ENCODE peak calls at places on chromosome 22, in four cellular contexts. U, O, M and T are unnamed samples.

GRCh38 chr22:49749885-49750510 is 77.7 kb downstream of the BRD1 start:
- DNase-seq in O (no peak), U (no peak), M (no peak), T (no peak)

GRCh38 chr22:48057116-48057835 is 1294.8 kb downstream of the TBC1D22A start:
- DNase-seq in M (no peak), O (no peak), U (no peak), T (no peak)

GRCh38 chr22:22948651-22949611 is 61.3 kb downstream of the IGLL5 start:
- DNase-seq in M (peak), O (no peak), U (peak), T (no peak)

GRCh38 chr22:44445731-44446130 is 52.3 kb downstream of the RTL6 start:
- DNase-seq in M (no peak), O (no peak), U (no peak), T (no peak)

GRCh38 chr22:23072911-23073491 is 2.7 kb downstream of the GNAZ start:
- DNase-seq in U (peak), O (no peak), M (no peak), T (no peak)

GRCh38 chr22:23498811-23499798 is 81.0 kb downstream of the IGLL1 start:
- DNase-seq in O (no peak), U (no peak), M (no peak), T (no peak)

GRCh38 chr22:19011075-19011474 is 75.0 kb upstream of the PRODH start:
- DNase-seq in U (no peak), O (no peak), M (no peak), T (no peak)

GRCh38 chr22:49322861-49323622 is 504.6 kb downstream of the BRD1 start:
- DNase-seq in O (no peak), U (no peak), M (peak), T (no peak)

GRCh38 chr22:40479887-40480538 is 109.6 kb downstream of the SGSM3 start:
- DNase-seq in U (no peak), O (no peak), M (no peak), T (no peak)

GRCh38 chr22:42419328-42419881 is 12.8 kb downstream of the NFAM1 start:
- DNase-seq in O (no peak), U (no peak), M (no peak), T (no peak)

GRCh38 chr22:30827646-30828045 is 133.0 kb downstream of the OSBP2 start:
- DNase-seq in O (no peak), U (no peak), M (no peak), T (no peak)

GRCh38 chr22:41725510-41726110 is 26.3 kb downstream of the MEI1 start:
- DNase-seq in U (peak), M (no peak), O (no peak), T (no peak)

GRCh38 chr22:49303781-49304461 is 523.8 kb downstream of the BRD1 start:
- DNase-seq in M (peak), U (no peak), O (no peak), T (no peak)

GRCh38 chr22:40578171-40578570 is 58.3 kb downstream of the MRTFA start:
- DNase-seq in O (no peak), M (no peak), U (no peak), T (no peak)

GRCh38 chr22:29626497-29627195 is 23.2 kb downstream of the NF2 start:
- DNase-seq in U (no peak), O (no peak), M (no peak), T (no peak)

GRCh38 chr22:36075230-36075629 is 46.6 kb upstream of the RBFOX2 start:
- DNase-seq in M (no peak), O (no peak), U (no peak), T (no peak)

GRCh38 chr22:46044718-46045458 is 67.9 kb upstream of the WNT7B start:
- DNase-seq in M (peak), O (no peak), U (no peak), T (peak)

GRCh38 chr22:47219789-47220188 is 457.3 kb downstream of the TBC1D22A start:
- DNase-seq in M (peak), O (no peak), U (no peak), T (no peak)

GRCh38 chr22:40410272-40410671 is 39.9 kb downstream of the SGSM3 start:
- DNase-seq in M (no peak), U (peak), O (no peak), T (no peak)

GRCh38 chr22:26590525-26590858 is 560 bp upstream of the TPST2 start:
- DNase-seq in M (no peak), U (no peak), O (no peak), T (no peak)

GRCh38 chr22:42581762-42582716 is 28.3 kb downstream of the SERHL2 start:
- DNase-seq in O (peak), U (peak), M (peak), T (peak)

GRCh38 chr22:23553438-23553837 is 26.7 kb downstream of the IGLL1 start:
- DNase-seq in O (no peak), M (no peak), U (no peak), T (no peak)

GRCh38 chr22:44229331-44229730 is 48.6 kb downstream of the PARVG start:
- DNase-seq in O (no peak), U (no peak), M (no peak), T (no peak)

GRCh38 chr22:38345782-38346181 is 28.5 kb upstream of the CSNK1E start:
- DNase-seq in U (no peak), O (no peak), M (no peak), T (no peak)

GRCh38 chr22:23369054-23369685 is 188.9 kb downstream of the BCR start:
- DNase-seq in M (no peak), U (no peak), O (no peak), T (no peak)

GRCh38 chr22:44714703-44715350 is 12.8 kb downstream of the PRR5 start:
- DNase-seq in O (no peak), M (no peak), U (no peak), T (no peak)

GRCh38 chr22:25100972-25101371 is 98.7 kb upstream of the CRYBB3 start:
- DNase-seq in O (no peak), U (peak), M (no peak), T (no peak)

GRCh38 chr22:48425091-48425506 is 1402.6 kb downstream of the BRD1 start:
- DNase-seq in U (no peak), O (no peak), M (no peak), T (no peak)

GRCh38 chr22:46040471-46041465 is 63.8 kb upstream of the WNT7B start:
- DNase-seq in M (no peak), U (no peak), O (no peak), T (no peak)

GRCh38 chr22:35335468-35335867 is 35.8 kb downstream of the TOM1 start:
- DNase-seq in U (no peak), O (no peak), M (no peak), T (no peak)

GRCh38 chr22:17777005-17777716 is 2.9 kb upstream of the BID start:
- DNase-seq in O (peak), U (no peak), M (no peak), T (peak)

GRCh38 chr22:35629406-35630234 is 12.5 kb upstream of the MB start:
- DNase-seq in M (no peak), U (peak), O (no peak), T (peak)

GRCh38 chr22:25644122-25644521 is 79.6 kb downstream of the GRK3 start:
- DNase-seq in U (no peak), O (no peak), M (no peak), T (no peak)

GRCh38 chr22:19742160-19743066 is 18.2 kb upstream of the TBX1 start:
- DNase-seq in M (no peak), O (no peak), U (no peak), T (no peak)

GRCh38 chr22:17095538-17095937 is 10.7 kb downstream of the IL17RA start:
- DNase-seq in U (no peak), O (no peak), M (no peak), T (no peak)